ENCODE peak calls at places on chromosomes 11 and 22, in four cellular contexts. One of them, this sample, is unnamed.

GRCh38 chr11:96136623-96137313 is 206.2 kb downstream of the MAML2 start:
- DNase-seq in H1: no peak
- DNase-seq in IMR-90: no peak
- DNase-seq in H9: no peak
- DNase-seq in this sample: no peak

GRCh38 chr22:41976961-41977566 is 7.8 kb downstream of the SEPTIN3 start:
- DNase-seq in IMR-90: no peak
- DNase-seq in H1: peak
- DNase-seq in H9: no peak
- DNase-seq in this sample: no peak

GRCh38 chr11:9568161-9568853 is 5.2 kb upstream of the WEE1 start:
- DNase-seq in IMR-90: peak
- DNase-seq in H9: no peak
- DNase-seq in H1: no peak
- DNase-seq in this sample: peak

GRCh38 chr11:16804104-16804947 is 65.9 kb downstream of the C11orf58 start:
- DNase-seq in H9: no peak
- DNase-seq in IMR-90: no peak
- DNase-seq in H1: no peak
- DNase-seq in this sample: no peak

GRCh38 chr11:94528551-94528950 is 15.2 kb upstream of the FUT4 start:
- DNase-seq in H9: no peak
- DNase-seq in IMR-90: no peak
- DNase-seq in H1: no peak
- DNase-seq in this sample: no peak

GRCh38 chr11:128458316-128458715 is 129.0 kb downstream of the ETS1 start:
- DNase-seq in IMR-90: peak
- DNase-seq in H9: no peak
- DNase-seq in H1: no peak
- DNase-seq in this sample: no peak

GRCh38 chr11:124811423-124812125 is 11.4 kb upstream of the MSANTD2 start:
- DNase-seq in IMR-90: no peak
- DNase-seq in H1: no peak
- DNase-seq in H9: no peak
- DNase-seq in this sample: no peak

GRCh38 chr11:16750417-16750816 is 12.0 kb downstream of the C11orf58 start:
- DNase-seq in IMR-90: no peak
- DNase-seq in H9: no peak
- DNase-seq in H1: no peak
- DNase-seq in this sample: no peak

GRCh38 chr22:47967841-47968240 is 1205.4 kb downstream of the TBC1D22A start:
- DNase-seq in H9: no peak
- DNase-seq in IMR-90: no peak
- DNase-seq in H1: no peak
- DNase-seq in this sample: no peak

GRCh38 chr11:119066481-119066880 is 1.1 kb upstream of the VPS11 start:
- DNase-seq in H9: no peak
- DNase-seq in H1: no peak
- DNase-seq in IMR-90: no peak
- DNase-seq in this sample: no peak

GRCh38 chr22:37068859-37069258 is 17.3 kb downstream of the KCTD17 start:
- DNase-seq in IMR-90: no peak
- DNase-seq in H1: peak
- DNase-seq in H9: peak
- DNase-seq in this sample: peak

GRCh38 chr22:37070744-37071143 is 19.2 kb downstream of the KCTD17 start:
- DNase-seq in H1: no peak
- DNase-seq in IMR-90: no peak
- DNase-seq in H9: no peak
- DNase-seq in this sample: no peak

GRCh38 chr22:37070334-37070733 is 18.8 kb downstream of the KCTD17 start:
- DNase-seq in H9: no peak
- DNase-seq in IMR-90: no peak
- DNase-seq in H1: no peak
- DNase-seq in this sample: no peak

GRCh38 chr22:37069719-37070118 is 18.2 kb downstream of the KCTD17 start:
- DNase-seq in H9: no peak
- DNase-seq in H1: no peak
- DNase-seq in IMR-90: no peak
- DNase-seq in this sample: no peak

GRCh38 chr22:37069319-37069718 is 17.8 kb downstream of the KCTD17 start:
- DNase-seq in IMR-90: no peak
- DNase-seq in H1: no peak
- DNase-seq in H9: no peak
- DNase-seq in this sample: no peak
- H3K23ac ChIP-seq in IMR-90: no peak
- H3K23ac ChIP-seq in H1: no peak
- H3K23ac ChIP-seq in H9: no peak
- H3K23ac ChIP-seq in this sample: no peak

GRCh38 chr11:20243974-20244373 is 83.7 kb upstream of the DBX1 start:
- DNase-seq in IMR-90: no peak
- DNase-seq in H9: no peak
- DNase-seq in H1: no peak
- DNase-seq in this sample: no peak

GRCh38 chr11:20248345-20248744 is 88.1 kb upstream of the DBX1 start:
- DNase-seq in H9: no peak
- DNase-seq in IMR-90: no peak
- DNase-seq in H1: no peak
- DNase-seq in this sample: no peak

GRCh38 chr11:20249313-20249873 is 89.1 kb upstream of the DBX1 start:
- DNase-seq in H1: no peak
- DNase-seq in IMR-90: no peak
- DNase-seq in H9: no peak
- DNase-seq in this sample: no peak

GRCh38 chr11:20250644-20251247 is 90.5 kb upstream of the DBX1 start:
- DNase-seq in IMR-90: no peak
- DNase-seq in H9: no peak
- DNase-seq in H1: no peak
- DNase-seq in this sample: no peak

GRCh38 chr11:20247540-20248138 is 87.4 kb upstream of the DBX1 start:
- DNase-seq in H1: no peak
- DNase-seq in IMR-90: no peak
- DNase-seq in H9: no peak
- DNase-seq in this sample: no peak
- H4K5ac ChIP-seq in H1: no peak
- H4K5ac ChIP-seq in IMR-90: no peak
- H4K5ac ChIP-seq in H9: no peak
- H4K5ac ChIP-seq in this sample: no peak

GRCh38 chr11:2992234-2992999 is at the start of gene NAP1L4:
- DNase-seq in IMR-90: peak
- DNase-seq in H9: peak
- DNase-seq in H1: peak
- DNase-seq in this sample: peak
- H3K23ac ChIP-seq in IMR-90: peak
- H3K23ac ChIP-seq in H9: no peak
- H3K23ac ChIP-seq in H1: no peak
- H3K23ac ChIP-seq in this sample: peak

GRCh38 chr11:12626616-12627015 is 47.6 kb upstream of the TEAD1 start:
- DNase-seq in IMR-90: peak
- DNase-seq in H9: no peak
- DNase-seq in H1: no peak
- DNase-seq in this sample: no peak

GRCh38 chr11:12624595-12624994 is 49.6 kb upstream of the TEAD1 start:
- DNase-seq in H1: no peak
- DNase-seq in IMR-90: no peak
- DNase-seq in H9: no peak
- DNase-seq in this sample: no peak

GRCh38 chr11:12628322-12628721 is 45.9 kb upstream of the TEAD1 start:
- DNase-seq in IMR-90: no peak
- DNase-seq in H1: no peak
- DNase-seq in H9: no peak
- DNase-seq in this sample: no peak

GRCh38 chr11:12625438-12626071 is 48.7 kb upstream of the TEAD1 start:
- DNase-seq in IMR-90: peak
- DNase-seq in H1: no peak
- DNase-seq in H9: no peak
- DNase-seq in this sample: no peak

GRCh38 chr11:12623869-12624268 is 50.4 kb upstream of the TEAD1 start:
- DNase-seq in H1: no peak
- DNase-seq in H9: no peak
- DNase-seq in IMR-90: no peak
- DNase-seq in this sample: no peak
- H4K5ac ChIP-seq in H1: no peak
- H4K5ac ChIP-seq in H9: no peak
- H4K5ac ChIP-seq in IMR-90: no peak
- H4K5ac ChIP-seq in this sample: no peak

GRCh38 chr11:77189588-77190210 is 61.7 kb downstream of the MYO7A start:
- DNase-seq in IMR-90: no peak
- DNase-seq in H1: no peak
- DNase-seq in H9: no peak
- DNase-seq in this sample: no peak

GRCh38 chr11:77188912-77189491 is 61.0 kb downstream of the MYO7A start:
- DNase-seq in H9: peak
- DNase-seq in H1: no peak
- DNase-seq in IMR-90: no peak
- DNase-seq in this sample: no peak

GRCh38 chr11:77187105-77187750 is 59.2 kb downstream of the MYO7A start:
- DNase-seq in H1: no peak
- DNase-seq in H9: no peak
- DNase-seq in IMR-90: no peak
- DNase-seq in this sample: no peak

GRCh38 chr11:77187776-77188175 is 59.7 kb downstream of the MYO7A start:
- DNase-seq in IMR-90: no peak
- DNase-seq in H1: no peak
- DNase-seq in H9: no peak
- DNase-seq in this sample: no peak

GRCh38 chr11:77188323-77188911 is 60.4 kb downstream of the MYO7A start:
- DNase-seq in H1: peak
- DNase-seq in H9: peak
- DNase-seq in IMR-90: peak
- DNase-seq in this sample: peak
- H3K23ac ChIP-seq in H1: no peak
- H3K23ac ChIP-seq in H9: no peak
- H3K23ac ChIP-seq in IMR-90: no peak
- H3K23ac ChIP-seq in this sample: no peak

DNA sequence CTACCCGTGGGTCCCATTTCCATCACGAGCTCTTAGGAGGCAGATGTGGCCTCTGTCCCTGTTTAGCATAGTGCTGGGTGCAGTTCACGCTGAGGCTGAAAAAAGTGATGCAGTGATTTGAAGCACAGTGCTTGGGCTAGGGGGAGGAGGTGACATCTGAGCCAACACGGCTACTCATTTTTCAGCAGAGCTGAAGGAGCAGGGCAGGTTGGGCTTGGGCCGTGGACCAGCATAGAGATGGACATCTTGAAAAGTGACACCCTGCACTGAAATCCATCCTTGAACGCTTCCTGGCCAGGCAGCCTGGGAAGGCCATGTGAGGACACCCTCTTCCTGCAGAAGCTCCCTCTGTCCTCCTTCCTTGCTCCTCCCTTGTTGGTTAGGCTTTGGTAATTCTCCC is 66.4 kb downstream of the ADAMTS15 start:
- DNase-seq in IMR-90: no peak
- DNase-seq in H1: no peak
- DNase-seq in H9: no peak
- DNase-seq in this sample: no peak
- H4K5ac ChIP-seq in IMR-90: peak
- H4K5ac ChIP-seq in H1: no peak
- H4K5ac ChIP-seq in H9: no peak
- H4K5ac ChIP-seq in this sample: no peak

GRCh38 chr22:46472722-46473016 is 64.8 kb downstream of the CELSR1 start:
- DNase-seq in H1: no peak
- DNase-seq in IMR-90: no peak
- DNase-seq in H9: no peak
- DNase-seq in this sample: no peak
- H3K23ac ChIP-seq in H1: no peak
- H3K23ac ChIP-seq in IMR-90: no peak
- H3K23ac ChIP-seq in H9: no peak
- H3K23ac ChIP-seq in this sample: no peak

This sample was measured in mesendoderm.